ENCODE peak calls at places on chromosomes 4 and X, in four cellular contexts. L is EL; A is epithelial cell of proximal tubule; T is stimulated activated CD4-positive, alpha-beta T cell treated with anti-CD3 and anti-CD28 coated beads, TNF-alpha, amount 100 ng/mL, for 4 hours. I is an unnamed sample.

GRCh38 chr4:143185253-143186107 is 763 bp downstream of the USP38 start:
- DNase-seq in L (peak; percentile 19), A (no peak), T (no peak), I (no peak)

GRCh38 chr4:169243808-169244207 is 26.9 kb downstream of the SH3RF1 start:
- DNase-seq in L (no peak), A (no peak), T (no peak), I (no peak)

GRCh38 chr4:184007891-184008290 is 102.8 kb downstream of the STOX2 start:
- DNase-seq in L (peak; percentile 34), A (no peak), T (no peak), I (no peak)

GRCh38 chrX:39859991-39860861 is 237.5 kb downstream of the BCOR start:
- DNase-seq in L (peak; percentile 49), A (no peak), T (peak; percentile 70), I (peak; percentile 56)

GRCh38 chr4:102451266-102451665 is 49.9 kb upstream of the NFKB1 start:
- DNase-seq in L (no peak), A (no peak), T (no peak), I (no peak)

GRCh38 chr4:6201580-6202091 is 1.3 kb upstream of the JAKMIP1 start:
- DNase-seq in L (no peak), A (no peak), T (no peak), I (no peak)

GRCh38 chrX:153973127-153974002 is 811 bp downstream of the TMEM187 start:
- DNase-seq in L (no peak), A (no peak), T (no peak), I (no peak)

GRCh38 chr4:95549246-95550138 is 719 bp upstream of the UNC5C start:
- DNase-seq in L (peak; percentile 0), A (no peak), T (no peak), I (no peak)

GRCh38 chrX:72048515-72049455 is 82.9 kb downstream of the RTL5 start:
- DNase-seq in L (no peak), A (no peak), T (no peak), I (no peak)